ENCODE peak calls at places on chromosomes 13 and 19, in four cellular contexts. P, B, S and V are unnamed samples.
A peak's percentile ranks its signal among the peaks of the same experiment; 100 is the strongest.

GRCh38 chr13:113121928-113122420 is 625 bp upstream of the F10 start:
- DNase-seq in P (no peak), B (no peak), S (no peak), V (no peak)

GRCh38 chr13:98581971-98582702 is 5.2 kb upstream of the STK24 start:
- DNase-seq in P (no peak), B (peak; percentile 29), S (peak; percentile 78), V (peak; percentile 35)

GRCh38 chr13:113083022-113083373 is 22.6 kb upstream of the F7 start:
- DNase-seq in P (no peak), B (no peak), S (no peak), V (no peak)

GRCh38 chr19:31214086-31214485 is 135.2 kb downstream of the TSHZ3 start:
- DNase-seq in P (peak; percentile 84), B (peak; percentile 97), S (peak; percentile 99), V (peak; percentile 99)

GRCh38 chr19:23046743-23047142 is 43.8 kb upstream of the ZNF728 start:
- DNase-seq in P (no peak), B (no peak), S (no peak), V (no peak)

GRCh38 chr19:3106509-3107141 is 12.5 kb downstream of the GNA11 start:
- DNase-seq in P (no peak), B (no peak), S (no peak), V (no peak)

GRCh38 chr13:109146912-109147624 is 517.7 kb downstream of the MYO16 start:
- DNase-seq in P (peak; percentile 91), B (peak; percentile 10), S (peak; percentile 84), V (peak; percentile 65)

GRCh38 chr19:33767898-33768413 is 28.7 kb upstream of the KCTD15 start:
- DNase-seq in P (peak; percentile 42), B (no peak), S (no peak), V (peak; percentile 57)

GRCh38 chr13:110758195-110758594 is 44.7 kb downstream of the ING1 start:
- DNase-seq in P (no peak), B (no peak), S (peak; percentile 54), V (peak; percentile 7)

GRCh38 chr13:98482476-98483444 is 94.1 kb downstream of the STK24 start:
- DNase-seq in P (no peak), B (peak; percentile 10), S (peak; percentile 40), V (peak; percentile 69)

GRCh38 chr19:4969772-4970531 is 1.0 kb downstream of the KDM4B start:
- DNase-seq in P (no peak), B (no peak), S (peak; percentile 34), V (no peak)

GRCh38 chr13:46759861-46760260 is 37.1 kb downstream of the ESD start:
- DNase-seq in P (peak; percentile 34), B (no peak), S (no peak), V (no peak)